ENCODE peak calls at places on chromosomes 1 and 21, in five cellular contexts. W is Peyer's patch, H is esophagus squamous epithelium, A is uterus, F is lung. L is an unnamed sample.

GRCh38 chr1:65319141-65319540 is 9.8 kb downstream of the DNAJC6 start:
- DNase-seq in F (no peak), A (no peak), W (no peak), H (no peak), L (peak; percentile 33)

GRCh38 chr1:22258696-22259095 is 115.8 kb upstream of the WNT4 start:
- DNase-seq in H (no peak), F (no peak), A (no peak), W (no peak), L (no peak)

GRCh38 chr21:32921632-32922230 is 104.0 kb upstream of the OLIG2 start:
- DNase-seq in W (peak; percentile 42), H (no peak), A (no peak), F (no peak), L (no peak)

GRCh38 chr1:66175581-66175980 is 358.4 kb upstream of the SGIP1 start:
- DNase-seq in F (no peak), A (no peak), H (no peak), W (no peak), L (no peak)

GRCh38 chr1:17696417-17697301 is 58.5 kb upstream of the ACTL8 start:
- DNase-seq in F (no peak), A (peak; percentile 37), W (no peak), H (no peak), L (no peak)

GRCh38 chr1:223628233-223628632 is 37.3 kb downstream of the CAPN8 start:
- DNase-seq in A (no peak), W (no peak), F (peak; percentile 39), H (no peak), L (no peak)

GRCh38 chr1:13793088-13793730 is 93.2 kb downstream of the PRDM2 start:
- DNase-seq in A (no peak), H (no peak), F (no peak), W (no peak), L (no peak)

GRCh38 chr1:43779805-43780403 is 72.6 kb downstream of the ST3GAL3 start:
- DNase-seq in H (no peak), W (no peak), A (no peak), F (no peak), L (no peak)

GRCh38 chr1:196148367-196148970 is 459.8 kb downstream of the KCNT2 start:
- DNase-seq in W (no peak), H (no peak), A (no peak), F (no peak), L (no peak)

GRCh38 chr1:246537887-246538286 is 28.2 kb downstream of the TFB2M start:
- DNase-seq in W (no peak), H (no peak), A (no peak), F (no peak), L (no peak)

GRCh38 chr1:2205191-2205952 is 10.8 kb upstream of the FAAP20 start:
- DNase-seq in W (peak; percentile 99), F (peak; percentile 97), A (peak; percentile 96), H (peak; percentile 92), L (peak; percentile 89)

DNA sequence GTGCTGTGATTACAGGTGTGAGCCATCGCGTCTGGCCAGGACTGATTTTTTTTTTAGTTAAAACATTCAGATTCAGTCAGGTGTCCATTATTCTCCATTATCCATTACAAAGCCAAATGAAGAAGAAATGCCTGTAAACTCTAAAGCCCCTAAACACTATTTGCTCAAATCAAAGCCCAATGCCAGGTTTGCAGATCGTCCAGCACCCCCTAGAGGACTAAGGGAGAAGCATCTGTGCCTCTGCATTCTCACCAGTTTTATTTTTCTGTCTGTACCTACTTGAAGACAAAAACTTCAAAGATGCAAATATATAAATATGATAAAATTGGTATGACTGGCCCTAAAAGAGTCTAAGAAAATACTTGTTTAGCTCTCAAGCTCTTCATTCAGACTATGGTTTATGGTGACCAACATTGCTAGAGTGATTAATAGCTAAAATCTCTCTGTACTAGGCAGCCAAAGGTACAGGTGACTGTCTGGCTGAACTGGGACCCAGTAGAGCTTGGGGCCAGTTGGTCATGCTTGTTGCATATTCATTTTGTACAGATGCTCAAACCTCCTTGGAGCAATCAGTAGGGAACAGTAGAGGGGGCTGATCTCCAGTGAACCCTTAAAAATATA is 138.4 kb downstream of the SYT2 start:
- DNase-seq in H (no peak), F (no peak), A (no peak), W (no peak), L (no peak)
- H3K27ac ChIP-seq in H (no peak overlapping the region), F (no peak overlapping the region), A (peak overlapping the region; percentile 87), W (no peak overlapping the region), L (no peak overlapping the region)

GRCh38 chr1:207050428-207050767 is 610 bp downstream of the YOD1 start:
- DNase-seq in H (no peak), A (no peak), W (peak; percentile 35), F (no peak), L (no peak)

GRCh38 chr1:207049054-207049453 is 2.0 kb downstream of the YOD1 start:
- DNase-seq in F (no peak), A (no peak), W (no peak), H (no peak), L (no peak)

GRCh38 chr1:207050768-207051614 is at the start of gene YOD1:
- DNase-seq in F (peak; percentile 94), W (peak; percentile 87), A (peak; percentile 91), H (peak; percentile 62), L (peak; percentile 68)

GRCh38 chr1:207049514-207049913 is 1.5 kb downstream of the YOD1 start:
- DNase-seq in W (no peak), A (no peak), H (no peak), F (no peak), L (no peak)

GRCh38 chr1:207049974-207050391 is 1.0 kb downstream of the YOD1 start:
- DNase-seq in H (no peak), W (peak; percentile 66), F (no peak), A (no peak), L (no peak)
- H3K27ac ChIP-seq in H (peak overlapping the region; percentile 95), W (peak overlapping the region; percentile 79), F (peak overlapping the region; percentile 85), A (peak overlapping the region; percentile 84), L (peak overlapping the region; percentile 95)

GRCh38 chr1:210291088-210291487 is 37.6 kb upstream of the HHAT start:
- DNase-seq in W (no peak), F (no peak), H (no peak), A (no peak), L (no peak)
- H3K27ac ChIP-seq in W (no peak overlapping the region), F (no peak overlapping the region), H (no peak overlapping the region), A (peak overlapping the region; percentile 98), L (no peak overlapping the region)

GRCh38 chr1:225850370-225850769 is 31.8 kb downstream of the TMEM63A start:
- DNase-seq in W (no peak), F (no peak), A (no peak), H (no peak), L (no peak)
- H3K27ac ChIP-seq in W (peak overlapping the region; percentile 78), F (no peak overlapping the region), A (no peak overlapping the region), H (no peak overlapping the region), L (peak overlapping the region; percentile 46)

GRCh38 chr21:45319461-45320211 is 31.9 kb upstream of the POFUT2 start:
- DNase-seq in H (no peak), W (no peak), F (no peak), A (no peak), L (no peak)
- H3K27ac ChIP-seq in H (peak overlapping the region; percentile 70), W (peak overlapping the region; percentile 38), F (peak overlapping the region; percentile 87), A (peak overlapping the region; percentile 62), L (peak overlapping the region; percentile 74)

GRCh38 chr1:170487503-170487902 is 44.5 kb upstream of the GORAB start:
- DNase-seq in A (no peak), H (no peak), W (no peak), F (no peak), L (no peak)
- H3K27ac ChIP-seq in A (no peak overlapping the region), H (no peak overlapping the region), W (no peak overlapping the region), F (no peak overlapping the region), L (no peak overlapping the region)

GRCh38 chr1:62687903-62688686 is at the start of gene DOCK7:
- DNase-seq in H (no peak), A (peak; percentile 74), F (peak; percentile 77), W (peak; percentile 47), L (peak; percentile 48)

GRCh38 chr1:62685431-62685859 is 2.7 kb downstream of the DOCK7 start:
- DNase-seq in H (no peak), W (no peak), F (no peak), A (no peak), L (no peak)

GRCh38 chr1:62687421-62687902 is 724 bp downstream of the DOCK7 start:
- DNase-seq in W (peak; percentile 21), F (peak; percentile 29), A (peak; percentile 31), H (no peak), L (peak; percentile 18)

GRCh38 chr1:62688687-62689085 is 500 bp upstream of the DOCK7 start:
- DNase-seq in W (no peak), F (no peak), A (no peak), H (no peak), L (no peak)

GRCh38 chr1:62686822-62687221 is 1.4 kb downstream of the DOCK7 start:
- DNase-seq in W (no peak), A (no peak), F (no peak), H (no peak), L (no peak)
- H3K27ac ChIP-seq in W (no peak overlapping the region), A (peak overlapping the region; percentile 85), F (no peak overlapping the region), H (no peak overlapping the region), L (peak overlapping the region; percentile 71)

L was measured in caudate nucleus.